ENCODE peak calls at places on chromosomes 5 and 9, in five cellular contexts. One of them, this sample, is unnamed.
A peak's percentile ranks its signal among the peaks of the same experiment; 100 is the strongest.

GRCh38 chr9:86730165-86730928 is 217.0 kb downstream of the GAS1 start:
- DNase-seq in fibroblast of lung: peak; percentile 39
- DNase-seq in lower lobe of right lung: no peak
- DNase-seq in IMR-90: peak; percentile 39
- DNase-seq in sigmoid colon: no peak
- DNase-seq in this sample: no peak

GRCh38 chr5:2902186-2902585 is 150.7 kb upstream of the IRX2 start:
- DNase-seq in fibroblast of lung: no peak
- DNase-seq in lower lobe of right lung: no peak
- DNase-seq in IMR-90: no peak
- DNase-seq in sigmoid colon: no peak
- DNase-seq in this sample: no peak

GRCh38 chr9:134210908-134211810 is 46.8 kb upstream of the RNU6ATAC start:
- DNase-seq in fibroblast of lung: no peak
- DNase-seq in lower lobe of right lung: peak; percentile 38
- DNase-seq in IMR-90: no peak
- DNase-seq in sigmoid colon: peak; percentile 75
- DNase-seq in this sample: no peak

GRCh38 chr9:135615666-135616620 is 23.4 kb downstream of the GLT6D1 start:
- DNase-seq in fibroblast of lung: no peak
- DNase-seq in lower lobe of right lung: no peak
- DNase-seq in IMR-90: no peak
- DNase-seq in sigmoid colon: no peak
- DNase-seq in this sample: no peak

GRCh38 chr5:91425046-91425445 is 41.9 kb upstream of the ARRDC3 start:
- DNase-seq in fibroblast of lung: no peak
- DNase-seq in lower lobe of right lung: no peak
- DNase-seq in IMR-90: no peak
- DNase-seq in sigmoid colon: no peak
- DNase-seq in this sample: no peak

GRCh38 chr5:55370291-55370925 is 62.6 kb downstream of the MTREX start:
- DNase-seq in fibroblast of lung: no peak
- DNase-seq in lower lobe of right lung: no peak
- DNase-seq in IMR-90: no peak
- DNase-seq in sigmoid colon: no peak
- DNase-seq in this sample: no peak

GRCh38 chr5:115272297-115272958 is 9.8 kb upstream of the PGGT1B start:
- DNase-seq in fibroblast of lung: no peak
- DNase-seq in lower lobe of right lung: no peak
- DNase-seq in IMR-90: no peak
- DNase-seq in sigmoid colon: no peak
- DNase-seq in this sample: no peak

GRCh38 chr5:140318778-140319177 is 15.9 kb upstream of the PFDN1 start:
- DNase-seq in fibroblast of lung: no peak
- DNase-seq in lower lobe of right lung: no peak
- DNase-seq in IMR-90: no peak
- DNase-seq in sigmoid colon: no peak
- DNase-seq in this sample: no peak

GRCh38 chr5:140806834-140807775 is at the start of gene PCDHA4:
- DNase-seq in fibroblast of lung: no peak
- DNase-seq in lower lobe of right lung: no peak
- DNase-seq in IMR-90: no peak
- DNase-seq in sigmoid colon: no peak
- DNase-seq in this sample: peak; percentile 59

GRCh38 chr9:38024036-38024681 is 44.9 kb downstream of the SHB start:
- DNase-seq in fibroblast of lung: peak; percentile 94
- DNase-seq in lower lobe of right lung: peak; percentile 75
- DNase-seq in IMR-90: peak; percentile 94
- DNase-seq in sigmoid colon: peak; percentile 92
- DNase-seq in this sample: no peak

GRCh38 chr9:89808076-89808701 is 203.4 kb downstream of the GADD45G start:
- DNase-seq in fibroblast of lung: peak; percentile 15
- DNase-seq in lower lobe of right lung: peak; percentile 31
- DNase-seq in IMR-90: no peak
- DNase-seq in sigmoid colon: no peak
- DNase-seq in this sample: no peak

GRCh38 chr5:7763621-7764072 is 87.3 kb downstream of the CFAP90 start:
- DNase-seq in fibroblast of lung: no peak
- DNase-seq in lower lobe of right lung: no peak
- DNase-seq in IMR-90: no peak
- DNase-seq in sigmoid colon: no peak
- DNase-seq in this sample: no peak

GRCh38 chr9:27476870-27477269 is 47.2 kb upstream of the IFNK start:
- DNase-seq in fibroblast of lung: no peak
- DNase-seq in lower lobe of right lung: no peak
- DNase-seq in IMR-90: no peak
- DNase-seq in sigmoid colon: no peak
- DNase-seq in this sample: no peak

GRCh38 chr9:91949946-91950664 is at the start of gene ROR2:
- DNase-seq in fibroblast of lung: peak; percentile 34
- DNase-seq in lower lobe of right lung: peak; percentile 66
- DNase-seq in IMR-90: peak; percentile 63
- DNase-seq in sigmoid colon: peak; percentile 89
- DNase-seq in this sample: peak; percentile 21

GRCh38 chr5:177568326-177568725 is 14.0 kb upstream of the FAM193B start:
- DNase-seq in fibroblast of lung: no peak
- DNase-seq in lower lobe of right lung: no peak
- DNase-seq in IMR-90: no peak
- DNase-seq in sigmoid colon: no peak
- DNase-seq in this sample: no peak

GRCh38 chr5:101995585-101995984 is 300.5 kb downstream of the SLCO4C1 start:
- DNase-seq in fibroblast of lung: no peak
- DNase-seq in lower lobe of right lung: no peak
- DNase-seq in IMR-90: no peak
- DNase-seq in sigmoid colon: no peak
- DNase-seq in this sample: peak; percentile 89

GRCh38 chr5:155017610-155018009 is 4.1 kb downstream of the KIF4B start:
- DNase-seq in fibroblast of lung: no peak
- DNase-seq in lower lobe of right lung: no peak
- DNase-seq in IMR-90: no peak
- DNase-seq in sigmoid colon: no peak
- DNase-seq in this sample: no peak

GRCh38 chr5:133333561-133334150 is 278.7 kb downstream of the FSTL4 start:
- DNase-seq in fibroblast of lung: no peak
- DNase-seq in lower lobe of right lung: no peak
- DNase-seq in IMR-90: no peak
- DNase-seq in sigmoid colon: peak; percentile 33
- DNase-seq in this sample: no peak

GRCh38 chr5:16889972-16890519 is 46.0 kb downstream of the MYO10 start:
- DNase-seq in fibroblast of lung: peak; percentile 74
- DNase-seq in lower lobe of right lung: no peak
- DNase-seq in IMR-90: peak; percentile 78
- DNase-seq in sigmoid colon: no peak
- DNase-seq in this sample: peak; percentile 67

GRCh38 chr9:114291064-114291474 is 31.8 kb upstream of the ORM1 start:
- DNase-seq in fibroblast of lung: peak; percentile 48
- DNase-seq in lower lobe of right lung: peak; percentile 77
- DNase-seq in IMR-90: peak; percentile 67
- DNase-seq in sigmoid colon: peak; percentile 86
- DNase-seq in this sample: peak; percentile 75

GRCh38 chr9:2125909-2126308 is 110.8 kb downstream of the SMARCA2 start:
- DNase-seq in fibroblast of lung: no peak
- DNase-seq in lower lobe of right lung: no peak
- DNase-seq in IMR-90: peak; percentile 30
- DNase-seq in sigmoid colon: no peak
- DNase-seq in this sample: no peak
- H3K4me1 ChIP-seq in fibroblast of lung: peaks cover 8% of the 10 kb centered on the region
- H3K4me1 ChIP-seq in lower lobe of right lung: peaks cover 49% of the 10 kb centered on the region
- H3K4me1 ChIP-seq in IMR-90: peaks cover 11% of the 10 kb centered on the region
- H3K4me1 ChIP-seq in sigmoid colon: peaks cover 44% of the 10 kb centered on the region
- H3K4me1 ChIP-seq in this sample: no peaks in the 10 kb centered on the region

DNA sequence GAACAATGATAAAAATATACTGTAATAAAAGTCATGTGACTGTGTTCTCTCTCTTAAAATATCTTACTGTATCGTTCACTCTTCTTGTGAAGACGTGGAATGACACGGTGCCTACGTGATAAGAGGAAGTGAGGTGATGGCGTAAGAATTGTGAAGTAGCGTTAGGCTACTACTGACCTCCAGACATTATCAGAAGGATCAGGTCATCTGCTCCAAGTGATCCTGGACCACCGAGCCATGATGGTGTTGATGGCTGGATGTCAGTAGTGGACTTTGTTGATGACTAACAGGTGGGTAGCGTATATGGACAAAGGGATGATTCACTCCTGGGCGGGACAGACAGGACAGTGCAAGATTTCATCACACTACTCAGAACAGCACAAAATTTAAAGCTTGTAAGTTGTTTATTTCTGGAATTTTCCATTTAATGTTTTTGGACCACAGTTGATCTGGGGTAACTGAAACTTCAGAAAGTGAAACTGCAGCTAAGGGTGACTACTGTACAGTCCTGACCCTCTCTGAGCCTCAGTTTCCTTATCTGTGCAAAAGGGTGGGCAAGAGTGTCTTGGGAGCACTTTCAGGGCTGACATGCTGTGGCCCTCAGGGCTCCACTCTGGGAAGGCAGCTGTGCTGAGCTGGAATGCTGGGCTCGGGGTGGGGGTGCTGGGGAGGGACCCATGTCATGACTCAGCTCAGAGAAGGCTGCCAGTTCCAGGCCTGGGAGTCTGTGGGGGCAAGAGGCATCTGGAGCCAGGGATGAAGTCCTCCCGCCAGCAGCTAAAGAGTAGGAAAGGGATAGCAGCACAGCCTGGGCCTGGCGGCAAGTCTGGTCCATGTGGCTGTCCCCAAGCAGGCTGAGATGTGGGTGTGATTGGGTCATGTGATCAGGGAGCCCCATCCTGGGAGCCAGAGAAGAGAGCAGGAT is 12.6 kb downstream of the PDGFRB start:
- DNase-seq in fibroblast of lung: peak; percentile 96
- DNase-seq in lower lobe of right lung: no peak
- DNase-seq in IMR-90: peak; percentile 98
- DNase-seq in sigmoid colon: peak; percentile 96
- DNase-seq in this sample: peak; percentile 85
- TF ChIP-seq CTCF in fibroblast of lung: no peak
- TF ChIP-seq CTCF in lower lobe of right lung: no peak
- TF ChIP-seq CTCF in IMR-90: no peak
- TF ChIP-seq CTCF in sigmoid colon: no peak
- TF ChIP-seq CTCF in this sample: no peak

DNA sequence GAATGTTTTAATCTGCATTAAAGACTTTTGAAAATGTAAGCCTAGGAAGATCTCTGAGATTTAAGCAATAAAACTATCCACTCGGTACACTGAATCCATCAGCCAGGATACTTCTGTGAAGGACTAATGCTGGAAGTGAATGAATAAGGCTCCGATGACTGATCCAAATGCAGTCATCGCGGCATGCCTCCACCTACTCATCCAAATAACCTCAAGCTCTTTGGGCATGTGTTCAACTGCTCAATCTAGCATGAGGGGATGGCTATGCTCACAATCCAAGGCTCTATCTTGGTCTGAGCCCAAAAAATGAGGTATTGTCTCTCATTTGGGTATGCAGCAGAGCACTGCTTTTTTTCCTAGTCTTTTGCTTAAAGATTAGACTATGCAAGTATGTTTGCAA is 19.2 kb downstream of the MARCHF3 start:
- DNase-seq in fibroblast of lung: peak; percentile 99
- DNase-seq in lower lobe of right lung: no peak
- DNase-seq in IMR-90: peak; percentile 97
- DNase-seq in sigmoid colon: no peak
- DNase-seq in this sample: peak; percentile 66
- H3K4me1 ChIP-seq in fibroblast of lung: peaks cover 9% of the 10 kb centered on the region
- H3K4me1 ChIP-seq in lower lobe of right lung: peaks cover 11% of the 10 kb centered on the region
- H3K4me1 ChIP-seq in IMR-90: peaks cover 4% of the 10 kb centered on the region
- H3K4me1 ChIP-seq in sigmoid colon: peaks cover 9% of the 10 kb centered on the region
- H3K4me1 ChIP-seq in this sample: no peaks in the 10 kb centered on the region

GRCh38 chr9:129143031-129143441 is 31.8 kb downstream of the PTPA start:
- DNase-seq in fibroblast of lung: peak; percentile 90
- DNase-seq in lower lobe of right lung: peak; percentile 87
- DNase-seq in IMR-90: peak; percentile 92
- DNase-seq in sigmoid colon: peak; percentile 97
- DNase-seq in this sample: peak; percentile 75
- TF ChIP-seq CTCF in fibroblast of lung: peak; percentile 98
- TF ChIP-seq CTCF in lower lobe of right lung: peak; percentile 93
- TF ChIP-seq CTCF in IMR-90: peak; percentile 93
- TF ChIP-seq CTCF in sigmoid colon: peak; percentile 81
- TF ChIP-seq CTCF in this sample: peak; percentile 81